ENCODE peak calls at places on chromosomes 6 and 20, in ten cellular contexts. U, P, J, F, C, R, E, Q, G and D are unnamed samples.
A peak's percentile ranks its signal among the peaks of the same experiment; 100 is the strongest.

GRCh38 chr20:40714916-40715315 is 25.9 kb upstream of the MAFB start:
- DNase-seq in J (no peak), E (no peak), R (no peak), G (no peak), Q (no peak), F (no peak), C (no peak), U (no peak), P (no peak), D (no peak)

GRCh38 chr20:61957961-61958715 is 107.5 kb downstream of the TAF4 start:
- DNase-seq in E (no peak), G (no peak), F (no peak), R (no peak), P (peak; percentile 14), C (no peak), Q (no peak), J (no peak), U (peak; percentile 6), D (no peak)

GRCh38 chr20:62795023-62795761 is 1.1 kb upstream of the MRGBP start:
- DNase-seq in G (peak; percentile 57), F (peak; percentile 56), R (peak; percentile 77), E (peak; percentile 64), P (peak; percentile 79), J (peak; percentile 75), C (peak; percentile 67), U (peak; percentile 83), Q (peak; percentile 56), D (peak; percentile 82)

GRCh38 chr6:125868996-125869395 is 78.2 kb downstream of the NCOA7 start:
- DNase-seq in P (peak; percentile 4), J (no peak), U (no peak), G (no peak), Q (no peak), F (peak; percentile 27), R (no peak), E (peak; percentile 72), C (no peak), D (no peak)

GRCh38 chr6:40933864-40934263 is 105.2 kb downstream of the UNC5CL start:
- DNase-seq in G (no peak), Q (no peak), P (no peak), R (no peak), E (no peak), J (no peak), C (no peak), U (no peak), F (no peak), D (no peak)

GRCh38 chr6:143110572-143110971 is 49.9 kb downstream of the AIG1 start:
- DNase-seq in R (no peak), Q (no peak), C (no peak), P (peak; percentile 68), U (no peak), E (no peak), F (no peak), G (no peak), J (no peak), D (no peak)

GRCh38 chr20:5070570-5070969 is 49.2 kb downstream of the PCNA start:
- DNase-seq in U (no peak), E (no peak), Q (no peak), C (no peak), J (no peak), G (no peak), F (no peak), R (no peak), P (no peak), D (no peak)

GRCh38 chr6:89492025-89492640 is 59.2 kb downstream of the ANKRD6 start:
- DNase-seq in U (no peak), P (no peak), C (no peak), G (no peak), J (no peak), E (no peak), Q (peak; percentile 45), R (no peak), F (no peak), D (no peak)

GRCh38 chr6:56692586-56693245 is 50.0 kb upstream of the DST start:
- DNase-seq in Q (no peak), U (no peak), P (peak; percentile 85), E (no peak), G (no peak), J (no peak), F (peak; percentile 88), C (no peak), R (no peak), D (no peak)

GRCh38 chr20:44650777-44651493 is 564 bp downstream of the ADA start:
- DNase-seq in F (peak; percentile 19), P (peak; percentile 18), E (peak; percentile 59), R (no peak), Q (peak; percentile 21), J (no peak), C (peak; percentile 68), U (no peak), G (no peak), D (peak; percentile 56)

GRCh38 chr6:156347251-156348049 is 429.7 kb upstream of the ARID1B start:
- DNase-seq in C (no peak), U (no peak), G (peak; percentile 9), R (no peak), J (no peak), F (no peak), Q (no peak), E (no peak), P (no peak), D (no peak)

GRCh38 chr6:97292671-97293070 is 9.7 kb upstream of the MMS22L start:
- DNase-seq in U (no peak), G (peak; percentile 27), E (no peak), P (peak; percentile 40), R (no peak), J (no peak), C (no peak), F (no peak), Q (no peak), D (no peak)

GRCh38 chr20:6480328-6481030 is 287.0 kb upstream of the BMP2 start:
- DNase-seq in P (no peak), G (peak; percentile 13), Q (no peak), E (no peak), C (no peak), U (no peak), R (no peak), J (no peak), F (no peak), D (no peak)

GRCh38 chr20:45993197-45993951 is 15.3 kb upstream of the MMP9 start:
- DNase-seq in G (peak; percentile 99), U (no peak), P (peak; percentile 74), C (no peak), J (no peak), Q (peak; percentile 28), E (no peak), R (no peak), F (no peak), D (no peak)

GRCh38 chr20:63435552-63435951 is 36.9 kb downstream of the KCNQ2 start:
- DNase-seq in F (peak; percentile 35), E (no peak), G (no peak), J (no peak), P (peak; percentile 30), C (no peak), R (no peak), U (no peak), Q (no peak), D (no peak)

GRCh38 chr6:107116328-107116892 is 1.1 kb upstream of the BEND3 start:
- DNase-seq in G (peak; percentile 23), U (no peak), Q (peak; percentile 96), C (peak; percentile 96), J (no peak), E (no peak), P (peak; percentile 51), F (peak; percentile 19), R (peak; percentile 69), D (no peak)

GRCh38 chr6:146914563-146915483 is 289.4 kb upstream of the STXBP5 start:
- DNase-seq in E (peak; percentile 26), P (peak; percentile 97), G (peak; percentile 90), Q (no peak), F (peak; percentile 97), R (no peak), U (peak; percentile 64), C (no peak), J (no peak), D (no peak)

GRCh38 chr6:163086563-163086895 is 328.0 kb upstream of the QKI start:
- DNase-seq in P (no peak), J (no peak), G (no peak), Q (no peak), R (no peak), U (no peak), C (no peak), E (no peak), F (peak; percentile 1), D (no peak)

DNA sequence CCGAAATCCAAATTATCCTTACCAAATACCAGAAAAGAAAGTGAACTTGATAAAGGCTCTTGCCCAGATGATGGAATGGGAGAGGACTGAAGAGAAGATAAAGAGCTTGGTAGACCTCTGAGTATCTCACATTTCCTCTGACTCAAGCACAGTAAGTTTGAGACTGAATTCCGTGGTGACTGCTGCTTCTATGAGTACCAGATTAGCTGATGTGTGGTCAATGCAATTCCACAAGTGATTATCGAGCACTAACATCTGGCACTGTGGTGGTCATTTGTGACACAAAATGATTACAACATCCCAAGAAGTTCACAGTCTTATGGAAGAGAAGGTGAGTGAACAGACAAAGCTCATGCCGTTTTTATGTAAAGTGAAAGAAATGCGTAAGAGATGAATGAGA is 2.6 kb upstream of the RPS6KA2 start:
- DNase-seq in E (no peak), C (no peak), P (peak; percentile 85), J (no peak), R (no peak), U (no peak), Q (no peak), F (peak; percentile 57), G (no peak), D (no peak)
- H3K4me3 ChIP-seq in E (no peak overlapping the region), C (no peak overlapping the region), P (no peak overlapping the region), J (no peak overlapping the region), R (no peak overlapping the region), U (no peak overlapping the region), Q (no peak overlapping the region), F (no peak overlapping the region), G (no peak overlapping the region), D (no peak overlapping the region)

DNA sequence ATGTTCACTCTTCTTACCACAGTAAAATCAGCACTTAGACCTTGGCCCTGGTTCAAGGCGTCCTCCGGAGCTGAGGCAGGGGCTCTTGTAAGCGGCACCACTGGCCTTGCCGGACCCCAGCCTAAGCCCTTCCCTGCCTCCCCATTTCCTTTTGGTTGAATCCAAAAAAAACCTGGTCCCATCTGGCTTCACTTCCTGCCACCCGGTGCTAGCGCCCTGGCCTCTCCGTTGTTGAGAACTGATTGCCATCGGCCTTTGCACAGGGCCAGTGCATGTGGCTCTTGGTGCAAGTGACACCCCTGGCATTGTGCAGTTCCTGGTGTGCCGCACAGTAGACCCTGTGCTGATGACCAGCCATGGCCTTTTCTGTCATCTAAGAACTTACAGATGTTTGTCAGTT is 19.0 kb upstream of the RBM38 start:
- DNase-seq in G (no peak), F (no peak), C (no peak), J (no peak), E (no peak), P (no peak), U (no peak), R (no peak), Q (no peak), D (no peak)
- H3K36me3 ChIP-seq in G (peaks cover 89% of the 10 kb centered on the region), F (peaks cover 82% of the 10 kb centered on the region), C (peaks cover 100% of the 10 kb centered on the region), J (peaks cover 60% of the 10 kb centered on the region), E (peaks cover 100% of the 10 kb centered on the region), P (peaks cover 63% of the 10 kb centered on the region), U (peaks cover 72% of the 10 kb centered on the region), R (peaks cover 77% of the 10 kb centered on the region), Q (peaks cover 62% of the 10 kb centered on the region), D (peaks cover 38% of the 10 kb centered on the region)

GRCh38 chr6:166411721-166412151 is 29.0 kb upstream of the MPC1 start:
- DNase-seq in G (no peak), C (no peak), R (no peak), F (no peak), P (no peak), Q (no peak), J (no peak), E (no peak), U (peak; percentile 56), D (no peak)
- H3K4me3 ChIP-seq in G (no peak overlapping the region), C (no peak overlapping the region), R (no peak overlapping the region), F (no peak overlapping the region), P (no peak overlapping the region), Q (no peak overlapping the region), J (no peak overlapping the region), E (no peak overlapping the region), U (no peak overlapping the region), D (no peak overlapping the region)

GRCh38 chr6:149691201-149691600 is 26.7 kb downstream of the LATS1 start:
- DNase-seq in F (no peak), U (no peak), G (no peak), C (no peak), J (no peak), E (no peak), R (no peak), Q (no peak), P (no peak), D (no peak)
- H3K36me3 ChIP-seq in F (peaks cover 3% of the 10 kb centered on the region), U (peaks cover 26% of the 10 kb centered on the region), G (peaks cover 5% of the 10 kb centered on the region), C (peaks cover 85% of the 10 kb centered on the region), J (peaks cover 11% of the 10 kb centered on the region), E (peaks cover 73% of the 10 kb centered on the region), R (peaks cover 14% of the 10 kb centered on the region), Q (no peaks in the 10 kb centered on the region), P (peaks cover 31% of the 10 kb centered on the region), D (peaks cover 6% of the 10 kb centered on the region)